ENCODE peak calls at places on chromosomes 3 and 15, in seven cellular contexts. S is H9, P is fibroblast of lung, J is B cell, Z is GM13977, W is AG09309, C is cardiac fibroblast. A is an unnamed sample.

GRCh38 chr3:12218161-12218560 is 59.4 kb upstream of the TIMP4 start:
- DNase-seq in S (no peak), P (no peak), J (no peak), Z (no peak), W (no peak), C (no peak), A (no peak)

GRCh38 chr3:127476936-127477335 is 113.6 kb downstream of the TPRA1 start:
- DNase-seq in S (no peak), P (no peak), J (no peak), Z (no peak), W (no peak), C (no peak), A (no peak)

GRCh38 chr15:59751552-59752413 is 62.7 kb upstream of the BNIP2 start:
- DNase-seq in S (no peak), P (no peak), J (no peak), Z (peak), W (no peak), C (peak), A (peak)

GRCh38 chr3:157499342-157499963 is 3.8 kb downstream of the VEPH1 start:
- DNase-seq in S (peak), P (peak), J (no peak), Z (no peak), W (no peak), C (peak), A (peak)

GRCh38 chr3:196008387-196008786 is 73.5 kb downstream of the TFRC start:
- DNase-seq in S (no peak), P (no peak), J (no peak), Z (no peak), W (no peak), C (no peak), A (no peak)

GRCh38 chr3:185250653-185251052 is 3.2 kb downstream of the EHHADH start:
- DNase-seq in S (no peak), P (no peak), J (no peak), Z (no peak), W (no peak), C (no peak), A (no peak)

GRCh38 chr15:49235446-49236207 is 65.6 kb downstream of the GALK2 start:
- DNase-seq in S (peak), P (peak), J (peak), Z (peak), W (peak), C (peak), A (peak)

GRCh38 chr15:38707802-38708671 is 143.4 kb upstream of the RASGRP1 start:
- DNase-seq in S (peak), P (peak), J (peak), Z (peak), W (no peak), C (peak), A (peak)

GRCh38 chr15:52042051-52042851 is 23.2 kb downstream of the MAPK6 start:
- DNase-seq in S (no peak), P (peak), J (no peak), Z (no peak), W (no peak), C (no peak), A (no peak)

GRCh38 chr3:46184469-46184868 is 23.6 kb downstream of the CCR1 start:
- DNase-seq in S (no peak), P (peak), J (no peak), Z (no peak), W (peak), C (peak), A (peak)

GRCh38 chr15:47937834-47938233 is 183.0 kb upstream of the SLC24A5 start:
- DNase-seq in S (no peak), P (no peak), J (no peak), Z (no peak), W (no peak), C (no peak), A (no peak)

GRCh38 chr3:50950591-50950990 is 275.9 kb downstream of the DOCK3 start:
- DNase-seq in S (no peak), P (no peak), J (no peak), Z (peak), W (no peak), C (no peak), A (no peak)

GRCh38 chr3:147256739-147257138 is 149.6 kb downstream of the ZIC4 start:
- DNase-seq in S (no peak), P (no peak), J (no peak), Z (no peak), W (no peak), C (no peak), A (no peak)

GRCh38 chr15:90598679-90599078 is 69.0 kb downstream of the CRTC3 start:
- DNase-seq in S (no peak), P (no peak), J (no peak), Z (no peak), W (no peak), C (no peak), A (no peak)

GRCh38 chr3:12370758-12371157 is 81.9 kb downstream of the PPARG start:
- DNase-seq in S (peak), P (peak), J (no peak), Z (no peak), W (no peak), C (peak), A (no peak)

GRCh38 chr15:30992073-30992363 is 590 bp upstream of the MTMR10 start:
- DNase-seq in S (no peak), P (no peak), J (no peak), Z (no peak), W (no peak), C (no peak), A (no peak)

GRCh38 chr15:38217181-38217580 is 35.5 kb upstream of the SPRED1 start:
- DNase-seq in S (no peak), P (peak), J (no peak), Z (no peak), W (no peak), C (peak), A (peak)

GRCh38 chr3:12187448-12188327 is 29.0 kb upstream of the TIMP4 start:
- DNase-seq in S (no peak), P (peak), J (peak), Z (peak), W (no peak), C (peak), A (peak)

GRCh38 chr3:185175370-185175987 is 22.6 kb upstream of the C3orf70 start:
- DNase-seq in S (peak), P (peak), J (no peak), Z (peak), W (no peak), C (peak), A (no peak)

GRCh38 chr3:88767746-88768145 is 339.7 kb upstream of the EPHA3 start:
- DNase-seq in S (no peak), P (no peak), J (no peak), Z (no peak), W (no peak), C (no peak), A (no peak)

GRCh38 chr15:44130778-44131177 is 64.3 kb downstream of the FRMD5 start:
- DNase-seq in S (no peak), P (no peak), J (no peak), Z (no peak), W (no peak), C (no peak), A (peak)
- TF ChIP-seq CTCF in S (peak), P (no peak), J (no peak), Z (no peak), W (peak), C (peak), A (peak)

GRCh38 chr3:41711656-41712055 is 250.2 kb downstream of the ULK4 start:
- DNase-seq in S (no peak), P (peak), J (no peak), Z (no peak), W (peak), C (peak), A (no peak)

GRCh38 chr3:41717591-41718093 is 244.3 kb downstream of the ULK4 start:
- DNase-seq in S (no peak), P (no peak), J (no peak), Z (no peak), W (no peak), C (no peak), A (no peak)

GRCh38 chr3:41715376-41715775 is 246.5 kb downstream of the ULK4 start:
- DNase-seq in S (no peak), P (peak), J (no peak), Z (no peak), W (no peak), C (no peak), A (no peak)

GRCh38 chr3:41710646-41711388 is 251.1 kb downstream of the ULK4 start:
- DNase-seq in S (peak), P (peak), J (no peak), Z (no peak), W (peak), C (peak), A (peak)

GRCh38 chr3:41716391-41716910 is 245.5 kb downstream of the ULK4 start:
- DNase-seq in S (no peak), P (peak), J (no peak), Z (no peak), W (no peak), C (peak), A (peak)
- TF ChIP-seq CTCF in S (no peak), P (peak), J (no peak), Z (no peak), W (peak), C (peak), A (no peak)

GRCh38 chr15:35206060-35206675 is 121.1 kb upstream of the NANOGP8 start:
- DNase-seq in S (no peak), P (peak), J (no peak), Z (peak), W (no peak), C (peak), A (peak)
- TF ChIP-seq CTCF in S (peak), P (peak), J (peak), Z (peak), W (peak), C (peak), A (peak)

GRCh38 chr3:171646357-171647133 is 163.7 kb downstream of the PLD1 start:
- DNase-seq in S (no peak), P (peak), J (no peak), Z (peak), W (peak), C (peak), A (peak)
- TF ChIP-seq CTCF in S (peak), P (peak), J (peak), Z (peak), W (peak), C (peak), A (peak)

GRCh38 chr3:15983693-15984092 is 185.9 kb upstream of the ANKRD28 start:
- DNase-seq in S (no peak), P (no peak), J (no peak), Z (no peak), W (no peak), C (no peak), A (no peak)

GRCh38 chr3:15989419-15989818 is 185.1 kb upstream of the GALNT15 start:
- DNase-seq in S (no peak), P (no peak), J (no peak), Z (no peak), W (no peak), C (peak), A (no peak)
- TF ChIP-seq CTCF in S (peak), P (peak), J (no peak), Z (peak), W (peak), C (peak), A (no peak)

GRCh38 chr3:110180733-110181132 is 843.4 kb upstream of the DPPA4 start:
- DNase-seq in S (no peak), P (peak), J (no peak), Z (no peak), W (peak), C (peak), A (no peak)
- TF ChIP-seq CTCF in S (no peak), P (peak), J (no peak), Z (no peak), W (peak), C (no peak), A (no peak)

GRCh38 chr15:26866298-26867198 is at the start of gene GABRA5:
- DNase-seq in S (peak), P (peak), J (no peak), Z (no peak), W (no peak), C (no peak), A (no peak)
- TF ChIP-seq CTCF in S (peak), P (peak), J (no peak), Z (no peak), W (peak), C (no peak), A (no peak)

GRCh38 chr3:21297304-21297703 is 453.7 kb downstream of the ZNF385D start:
- DNase-seq in S (no peak), P (no peak), J (no peak), Z (no peak), W (no peak), C (no peak), A (no peak)
- TF ChIP-seq CTCF in S (peak), P (no peak), J (no peak), Z (no peak), W (no peak), C (no peak), A (no peak)

GRCh38 chr3:163384383-163384782 is 1693.9 kb downstream of the SI start:
- DNase-seq in S (no peak), P (no peak), J (no peak), Z (no peak), W (no peak), C (no peak), A (no peak)
- TF ChIP-seq CTCF in S (no peak), P (no peak), J (no peak), Z (no peak), W (no peak), C (no peak), A (no peak)

A was measured in MCF 10A.